ENCODE peak calls at places on chromosome 4, in ten cellular contexts. H, K, A, E, D, V, C, T, I and Z are unnamed samples. For H3K4me1, the result is how much of the 10 kb centered on the place peaks cover.

GRCh38 chr4:39406763-39407583 is at the start of gene KLB:
- DNase-seq in H (no peak), K (no peak), A (no peak), E (peak), D (peak), V (peak), C (no peak), T (no peak), I (no peak), Z (no peak)

GRCh38 chr4:158610790-158611189 is 60.9 kb downstream of the C4orf46 start:
- DNase-seq in H (peak), K (no peak), A (no peak), E (no peak), D (no peak), V (no peak), C (no peak), T (no peak), I (no peak), Z (no peak)

GRCh38 chr4:7844247-7844991 is 95.2 kb downstream of the AFAP1 start:
- DNase-seq in H (peak), K (peak), A (peak), E (peak), D (peak), V (peak), C (peak), T (peak), I (peak), Z (no peak)

GRCh38 chr4:68249434-68249833 is 3.9 kb upstream of the TMPRSS11B start:
- DNase-seq in H (no peak), K (no peak), A (no peak), E (no peak), D (no peak), V (no peak), C (no peak), T (no peak), I (no peak), Z (no peak)

GRCh38 chr4:108360857-108361820 is 192.4 kb upstream of the LEF1 start:
- DNase-seq in H (peak), K (no peak), A (no peak), E (no peak), D (no peak), V (no peak), C (peak), T (peak), I (no peak), Z (no peak)

GRCh38 chr4:21490682-21491081 is 457.9 kb downstream of the KCNIP4 start:
- DNase-seq in H (no peak), K (no peak), A (no peak), E (no peak), D (no peak), V (no peak), C (no peak), T (no peak), I (no peak), Z (no peak)

GRCh38 chr4:37684154-37684553 is 2.0 kb downstream of the RELL1 start:
- DNase-seq in H (no peak), K (no peak), A (no peak), E (no peak), D (no peak), V (no peak), C (no peak), T (no peak), I (no peak), Z (no peak)

GRCh38 chr4:172489896-172490295 is 676.7 kb downstream of the GALNTL6 start:
- DNase-seq in H (no peak), K (no peak), A (no peak), E (no peak), D (no peak), V (no peak), C (no peak), T (no peak), I (no peak), Z (no peak)

GRCh38 chr4:125316781-125317525 is 2.2 kb downstream of the FAT4 start:
- DNase-seq in H (peak), K (peak), A (no peak), E (peak), D (peak), V (peak), C (peak), T (peak), I (peak), Z (no peak)

GRCh38 chr4:19961092-19961491 is 290.6 kb upstream of the SLIT2 start:
- DNase-seq in H (peak), K (no peak), A (no peak), E (no peak), D (no peak), V (no peak), C (no peak), T (no peak), I (no peak), Z (no peak)

GRCh38 chr4:98027827-98028226 is 115.4 kb downstream of the STPG2 start:
- DNase-seq in H (no peak), K (no peak), A (no peak), E (peak), D (no peak), V (no peak), C (no peak), T (no peak), I (no peak), Z (no peak)

GRCh38 chr4:53162926-53163325 is 202.9 kb downstream of the SCFD2 start:
- DNase-seq in H (no peak), K (no peak), A (no peak), E (no peak), D (no peak), V (no peak), C (no peak), T (no peak), I (no peak), Z (no peak)

DNA sequence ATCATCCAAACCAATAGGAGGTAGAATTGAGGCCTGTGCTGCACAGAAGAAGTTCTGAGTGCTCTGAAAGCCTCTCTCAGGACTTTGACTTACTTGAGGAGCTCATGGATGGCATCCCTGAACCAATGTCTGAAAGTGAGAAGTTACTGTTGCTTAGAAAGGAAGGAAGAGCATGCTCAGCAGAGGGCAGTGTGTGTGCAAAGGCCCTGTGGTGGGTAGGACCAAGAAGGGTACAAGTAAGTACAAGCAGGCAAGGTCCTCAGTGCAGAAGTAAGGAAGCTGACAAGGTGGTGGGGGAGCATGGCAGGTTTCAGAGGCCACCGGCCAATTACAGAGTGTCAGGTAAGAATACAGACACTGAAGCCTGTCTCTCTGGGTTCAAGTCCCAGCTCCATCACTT is 31.4 kb upstream of the LGI2 start:
- DNase-seq in H (no peak), K (no peak), A (no peak), E (no peak), D (no peak), V (no peak), C (no peak), T (no peak), I (no peak), Z (no peak)
- TF ChIP-seq CTCF in H (no peak), K (no peak), A (no peak), E (no peak), D (no peak), V (no peak), C (no peak), T (no peak), I (no peak), Z (no peak)

GRCh38 chr4:1289232-1290164 is at the start of gene MAEA:
- DNase-seq in H (peak), K (peak), A (peak), E (peak), D (peak), V (peak), C (peak), T (peak), I (peak), Z (peak)

GRCh38 chr4:1291996-1292702 is 2.5 kb downstream of the MAEA start:
- DNase-seq in H (no peak), K (no peak), A (no peak), E (no peak), D (peak), V (no peak), C (no peak), T (no peak), I (no peak), Z (no peak)

GRCh38 chr4:1288786-1289185 is 905 bp upstream of the MAEA start:
- DNase-seq in H (no peak), K (no peak), A (no peak), E (no peak), D (no peak), V (no peak), C (no peak), T (no peak), I (no peak), Z (no peak)

GRCh38 chr4:1291091-1291490 is 1.4 kb downstream of the MAEA start:
- DNase-seq in H (no peak), K (no peak), A (no peak), E (no peak), D (no peak), V (no peak), C (no peak), T (no peak), I (no peak), Z (no peak)

DNA sequence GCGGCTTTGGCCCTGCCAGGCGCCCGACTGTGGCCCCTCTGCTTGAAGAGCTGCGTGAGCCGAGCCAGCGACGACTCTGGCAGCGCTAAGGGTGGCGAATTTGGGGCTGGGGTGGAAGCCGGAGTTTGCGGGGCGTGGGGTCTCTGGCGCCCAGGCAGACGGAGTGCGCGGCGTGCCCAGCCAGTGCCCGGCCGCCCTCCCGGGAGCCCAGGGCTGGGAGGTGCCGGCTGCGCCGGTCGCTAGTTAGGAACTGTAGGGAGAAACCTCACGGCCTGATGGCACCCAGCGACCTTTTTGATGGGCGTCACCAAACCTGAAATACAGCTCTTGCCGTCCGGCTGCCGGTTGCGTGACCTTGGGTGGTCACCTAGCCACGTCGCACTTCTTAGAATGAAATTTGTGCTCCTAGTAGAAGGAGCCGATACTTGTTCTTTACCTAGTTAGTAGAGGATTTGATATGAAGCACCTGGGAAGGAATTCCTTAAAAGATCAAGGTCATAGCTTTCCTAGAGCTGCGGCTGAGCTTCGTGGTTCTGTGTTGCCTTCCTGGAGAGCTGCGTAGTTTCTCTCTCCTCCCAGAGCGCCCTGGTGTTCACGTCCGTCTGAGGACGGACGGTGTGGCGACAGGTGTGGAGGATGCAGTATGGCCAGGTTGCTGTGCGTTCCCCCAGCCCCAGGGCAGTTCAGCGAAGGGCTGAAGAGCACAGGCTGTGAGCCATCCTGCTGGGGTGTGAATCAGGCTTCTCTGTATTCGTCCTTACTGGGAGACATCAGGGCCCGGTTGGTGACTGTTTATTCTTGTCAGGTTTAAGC is 680 bp downstream of the MAEA start:
- DNase-seq in H (peak), K (no peak), A (no peak), E (peak), D (peak), V (no peak), C (peak), T (no peak), I (no peak), Z (no peak)
- TF ChIP-seq POLR2A in H (peak), K (no peak), A (no peak), E (no peak), D (no peak), V (no peak), C (no peak), T (no peak), I (no peak), Z (no peak)

DNA sequence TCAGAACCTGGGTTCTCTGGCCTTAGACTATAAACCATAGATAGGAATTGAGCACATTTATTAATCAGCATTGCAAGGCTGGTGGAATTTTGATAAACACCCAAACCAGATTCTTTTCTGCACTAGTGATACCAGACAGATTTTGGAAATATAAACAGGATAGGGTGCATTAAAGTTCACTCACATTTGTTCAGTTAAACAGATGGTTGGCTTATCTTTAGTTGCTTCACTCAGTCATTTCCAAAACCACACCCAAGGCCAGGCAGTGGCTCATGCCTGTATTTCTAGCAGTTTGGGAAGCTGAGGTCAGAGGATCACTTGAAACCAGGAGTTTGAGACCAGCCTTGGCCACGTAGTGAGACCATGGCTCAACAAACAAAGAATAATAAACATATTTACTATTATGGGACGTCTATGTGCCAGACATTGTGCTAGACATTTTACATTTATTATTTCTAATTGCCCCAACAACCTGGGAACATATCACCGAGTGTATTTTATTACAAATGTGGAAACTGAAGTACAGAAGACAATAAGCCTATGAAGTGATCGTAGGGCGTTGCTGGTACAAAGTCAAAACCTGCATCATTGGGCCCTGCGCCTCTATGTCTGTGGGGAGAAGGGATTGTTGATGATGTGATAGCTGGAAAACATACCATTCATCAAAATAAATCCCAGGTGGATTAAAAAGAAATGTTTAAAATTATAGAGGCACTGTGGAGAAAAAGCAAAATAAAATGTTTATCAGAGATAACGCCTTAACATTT is 15.0 kb downstream of the ADD1 start:
- DNase-seq in H (peak), K (no peak), A (peak), E (no peak), D (peak), V (no peak), C (no peak), T (peak), I (no peak), Z (no peak)
- H3K4me1 ChIP-seq in H (under half), K (under half), A (under half), E (under half), D (under half), V (half or more), C (half or more), T (half or more), I (half or more), Z (under half)

DNA sequence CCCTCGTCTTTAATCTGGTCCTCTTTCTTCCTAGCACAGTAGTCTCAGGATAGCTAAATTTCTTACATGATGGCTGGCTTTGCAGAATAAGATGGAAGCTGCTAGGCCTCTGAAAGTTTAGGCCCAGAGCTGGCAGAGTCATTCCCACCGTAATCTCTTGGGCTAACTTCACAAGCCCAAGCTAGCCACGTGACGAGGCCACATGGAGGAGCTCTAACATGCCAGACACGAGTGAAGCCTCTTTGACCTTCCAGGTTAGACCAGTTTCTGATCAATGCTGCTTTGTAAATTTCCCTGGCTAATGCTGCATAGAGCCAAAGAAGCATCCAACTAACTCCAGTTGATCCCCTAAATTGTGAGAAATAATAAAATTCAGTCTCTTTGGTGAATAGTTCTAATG is 9.5 kb upstream of the CENPE start:
- DNase-seq in H (no peak), K (no peak), A (no peak), E (peak), D (peak), V (no peak), C (no peak), T (no peak), I (no peak), Z (no peak)
- TF ChIP-seq CTCF in H (no peak), K (no peak), A (peak), E (no peak), D (no peak), V (no peak), C (no peak), T (no peak), I (no peak), Z (no peak)

GRCh38 chr4:10072420-10073017 is 44.1 kb downstream of the WDR1 start:
- DNase-seq in H (no peak), K (no peak), A (no peak), E (no peak), D (no peak), V (peak), C (peak), T (no peak), I (no peak), Z (no peak)
- TF ChIP-seq POLR2A in H (no peak), K (no peak), A (peak), E (no peak), D (no peak), V (no peak), C (no peak), T (no peak), I (no peak), Z (no peak)

DNA sequence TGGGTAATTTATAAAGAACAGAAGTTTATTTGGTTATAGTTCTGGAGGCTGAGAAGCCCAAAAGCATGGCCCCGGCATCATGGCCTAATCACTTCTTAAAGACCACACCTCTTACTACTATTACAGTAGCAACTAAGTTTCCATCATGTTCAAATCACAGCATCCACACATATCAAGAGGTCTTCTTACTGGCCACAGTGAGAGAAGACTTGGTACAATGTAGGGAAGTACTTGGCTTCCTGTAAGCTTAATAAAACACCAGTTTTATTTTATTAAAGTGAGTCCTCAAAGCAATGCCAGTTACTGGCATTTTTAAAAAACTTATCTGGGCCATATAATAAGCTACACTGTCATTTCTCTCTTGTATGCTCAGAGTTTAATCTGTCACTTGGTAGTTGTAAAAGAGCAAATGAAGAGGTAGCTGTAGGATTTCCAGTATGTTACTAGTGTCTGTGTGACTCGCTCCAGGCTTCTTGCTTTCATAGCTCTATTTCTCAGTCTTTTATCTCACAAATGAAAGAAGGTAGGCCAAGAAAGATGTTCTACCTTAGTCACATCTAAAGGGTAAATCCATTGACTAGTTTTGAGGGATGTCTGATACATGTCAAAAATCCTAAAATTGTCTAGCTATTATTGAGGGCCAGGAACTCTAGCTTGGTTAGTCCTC is 159.2 kb upstream of the CPEB2 start:
- DNase-seq in H (no peak), K (no peak), A (no peak), E (no peak), D (no peak), V (no peak), C (no peak), T (no peak), I (no peak), Z (no peak)
- H3K4me1 ChIP-seq in H (under half), K (under half), A (under half), E (under half), D (under half), V (under half), C (under half), T (under half), I (under half), Z (under half)